ENCODE peak calls at places on chromosomes 3 and 15, in eight cellular contexts. E is body of pancreas, J is upper lobe of right lung, D is neural progenitor cell, T is HCT116, X is transverse colon, A is hepatocyte, M is cardiac muscle cell. R is an unnamed sample.

GRCh38 chr3:124174463-124174862 is 182.5 kb upstream of the ROPN1 start:
- DNase-seq in X (no peak), T (no peak), A (peak; percentile 18), M (peak; percentile 2), J (no peak), D (no peak), E (peak; percentile 9), R (no peak)

GRCh38 chr15:79283252-79284048 is 928 bp downstream of the ANKRD34C start:
- DNase-seq in E (peak; percentile 61), A (peak; percentile 80), D (peak; percentile 92), T (no peak), X (no peak), J (peak; percentile 73), M (peak; percentile 57), R (peak; percentile 73)

GRCh38 chr15:50260969-50261496 is 4.5 kb downstream of the HDC start:
- DNase-seq in A (no peak), J (no peak), T (no peak), X (no peak), E (no peak), D (no peak), M (no peak), R (no peak)

GRCh38 chr15:101522621-101523559 is 33.4 kb upstream of the PCSK6 start:
- DNase-seq in J (no peak), T (no peak), A (no peak), D (no peak), E (no peak), M (no peak), X (no peak), R (no peak)

GRCh38 chr3:171061749-171062148 is 35.2 kb upstream of the SLC2A2 start:
- DNase-seq in T (no peak), A (no peak), J (no peak), E (no peak), D (no peak), M (no peak), X (no peak), R (no peak)

GRCh38 chr15:101255066-101255415 is 3.2 kb upstream of the CHSY1 start:
- DNase-seq in A (no peak), M (no peak), X (no peak), J (no peak), E (no peak), D (no peak), T (no peak), R (no peak)

GRCh38 chr3:66468016-66468735 is 32.6 kb downstream of the LRIG1 start:
- DNase-seq in J (no peak), D (no peak), X (no peak), M (peak; percentile 63), E (no peak), T (no peak), A (no peak), R (no peak)

GRCh38 chr3:49940667-49941249 is 808 bp downstream of the RBM6 start:
- DNase-seq in E (no peak), T (no peak), X (no peak), M (no peak), D (no peak), A (peak; percentile 10), J (no peak), R (no peak)

GRCh38 chr3:198032445-198032936 is 72.5 kb downstream of the LMLN start:
- DNase-seq in D (no peak), E (no peak), A (no peak), T (no peak), M (peak; percentile 58), J (no peak), X (no peak), R (no peak)
- TF ChIP-seq CTCF in D (no peak), E (no peak), A (no peak), T (no peak), M (no peak), J (no peak), X (no peak), R (no peak)

GRCh38 chr15:61088675-61089074 is 140.4 kb downstream of the RORA start:
- DNase-seq in X (no peak), J (no peak), A (no peak), M (no peak), E (no peak), D (no peak), T (no peak), R (no peak)
- H3K27ac ChIP-seq in X (no peak overlapping the region), J (no peak overlapping the region), A (no peak overlapping the region), M (no peak overlapping the region), E (no peak overlapping the region), D (no peak overlapping the region), T (no peak overlapping the region), R (no peak overlapping the region)

GRCh38 chr15:67070150-67070549 is 4.7 kb downstream of the SMAD3 start:
- DNase-seq in X (no peak), E (no peak), A (no peak), T (no peak), J (no peak), M (no peak), D (no peak), R (no peak)

GRCh38 chr15:67074886-67075229 is 9.5 kb downstream of the SMAD3 start:
- DNase-seq in E (no peak), M (no peak), D (no peak), X (no peak), A (no peak), T (no peak), J (no peak), R (no peak)

GRCh38 chr15:67070892-67071664 is 5.7 kb downstream of the SMAD3 start:
- DNase-seq in D (peak; percentile 38), A (no peak), X (no peak), E (no peak), J (no peak), T (no peak), M (no peak), R (no peak)

GRCh38 chr15:67072442-67072841 is 7.0 kb downstream of the SMAD3 start:
- DNase-seq in M (no peak), D (no peak), A (no peak), J (no peak), X (no peak), T (no peak), E (no peak), R (no peak)

DNA sequence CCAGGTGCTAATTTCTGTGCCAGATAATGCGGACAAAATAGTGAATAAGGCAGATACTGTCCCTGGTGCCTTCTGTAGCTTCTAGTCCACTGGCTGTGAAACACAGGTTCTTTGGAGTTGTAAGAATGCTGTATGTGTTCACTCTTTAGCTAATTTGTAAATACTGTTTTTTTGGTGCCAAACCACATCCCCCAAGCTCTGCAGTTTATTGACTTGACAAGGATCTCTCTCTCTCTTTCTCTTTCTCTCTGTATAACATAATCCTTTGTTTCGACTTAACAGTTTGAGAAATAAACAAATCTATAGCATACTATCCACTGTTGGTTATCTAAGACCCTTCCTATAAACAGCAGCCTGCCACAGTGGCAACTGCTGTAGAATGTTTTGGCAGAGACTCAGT is 7.5 kb downstream of the SMAD3 start:
- DNase-seq in M (peak; percentile 36), D (no peak), A (no peak), J (no peak), E (no peak), T (no peak), X (no peak), R (no peak)
- H3K4me1 ChIP-seq in M (peaks cover 36% of the 10 kb centered on the region), D (peaks cover 37% of the 10 kb centered on the region), A (peaks cover 58% of the 10 kb centered on the region), J (peaks cover 55% of the 10 kb centered on the region), E (peaks cover 75% of the 10 kb centered on the region), T (peaks cover 99% of the 10 kb centered on the region), X (peaks cover 85% of the 10 kb centered on the region), R (peaks cover 95% of the 10 kb centered on the region)

GRCh38 chr3:192444791-192445106 is 282.6 kb downstream of the FGF12 start:
- DNase-seq in J (no peak), M (no peak), A (no peak), X (no peak), E (no peak), D (no peak), T (no peak), R (no peak)
- TF ChIP-seq CTCF in J (no peak), M (no peak), A (no peak), X (no peak), E (no peak), D (no peak), T (no peak), R (peak; percentile 80)

GRCh38 chr3:172104471-172105072 is 65.2 kb downstream of the FNDC3B start:
- DNase-seq in X (no peak), M (peak; percentile 40), J (no peak), T (no peak), E (peak; percentile 88), A (no peak), D (peak; percentile 68), R (no peak)

GRCh38 chr3:172106989-172107388 is 67.6 kb downstream of the FNDC3B start:
- DNase-seq in E (peak; percentile 43), D (no peak), X (peak; percentile 70), T (no peak), J (peak; percentile 72), M (peak; percentile 50), A (no peak), R (no peak)

GRCh38 chr3:172103724-172104123 is 64.3 kb downstream of the FNDC3B start:
- DNase-seq in E (no peak), A (no peak), X (no peak), T (no peak), D (no peak), M (peak; percentile 69), J (no peak), R (no peak)

GRCh38 chr3:172107403-172107802 is 68.0 kb downstream of the FNDC3B start:
- DNase-seq in X (peak; percentile 49), J (no peak), T (no peak), D (no peak), E (no peak), A (no peak), M (no peak), R (no peak)

DNA sequence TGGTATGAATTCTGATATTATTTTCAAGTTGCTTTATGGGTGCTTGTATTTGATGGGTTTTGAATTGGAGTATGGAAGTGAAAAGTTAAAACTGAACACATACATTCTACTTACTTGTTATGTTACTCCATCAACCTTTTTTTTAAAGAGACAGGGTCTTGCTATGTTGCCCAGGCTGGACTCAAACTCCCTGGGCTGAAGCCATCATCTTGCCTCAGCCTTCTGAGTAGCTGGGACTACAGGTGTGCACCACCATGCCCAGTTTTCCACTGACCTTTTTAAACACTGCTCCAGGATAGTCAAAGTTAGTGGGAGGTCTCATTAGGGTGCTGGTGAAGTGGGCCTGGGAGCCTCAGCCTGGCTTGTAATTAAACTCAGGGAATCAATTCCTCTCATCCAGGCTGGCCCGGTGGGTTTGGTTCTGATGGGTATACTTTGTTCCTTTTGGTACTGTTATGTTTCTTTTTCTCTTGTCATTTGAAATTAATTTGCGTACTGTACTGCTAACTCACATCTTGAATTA is 66.7 kb downstream of the FNDC3B start:
- DNase-seq in D (no peak), T (no peak), M (no peak), J (no peak), X (no peak), A (no peak), E (no peak), R (no peak)
- H3K27ac ChIP-seq in D (no peak overlapping the region), T (no peak overlapping the region), M (peak overlapping the region; percentile 60), J (peak overlapping the region; percentile 48), X (peak overlapping the region; percentile 64), A (no peak overlapping the region), E (no peak overlapping the region), R (peak overlapping the region; percentile 98)

DNA sequence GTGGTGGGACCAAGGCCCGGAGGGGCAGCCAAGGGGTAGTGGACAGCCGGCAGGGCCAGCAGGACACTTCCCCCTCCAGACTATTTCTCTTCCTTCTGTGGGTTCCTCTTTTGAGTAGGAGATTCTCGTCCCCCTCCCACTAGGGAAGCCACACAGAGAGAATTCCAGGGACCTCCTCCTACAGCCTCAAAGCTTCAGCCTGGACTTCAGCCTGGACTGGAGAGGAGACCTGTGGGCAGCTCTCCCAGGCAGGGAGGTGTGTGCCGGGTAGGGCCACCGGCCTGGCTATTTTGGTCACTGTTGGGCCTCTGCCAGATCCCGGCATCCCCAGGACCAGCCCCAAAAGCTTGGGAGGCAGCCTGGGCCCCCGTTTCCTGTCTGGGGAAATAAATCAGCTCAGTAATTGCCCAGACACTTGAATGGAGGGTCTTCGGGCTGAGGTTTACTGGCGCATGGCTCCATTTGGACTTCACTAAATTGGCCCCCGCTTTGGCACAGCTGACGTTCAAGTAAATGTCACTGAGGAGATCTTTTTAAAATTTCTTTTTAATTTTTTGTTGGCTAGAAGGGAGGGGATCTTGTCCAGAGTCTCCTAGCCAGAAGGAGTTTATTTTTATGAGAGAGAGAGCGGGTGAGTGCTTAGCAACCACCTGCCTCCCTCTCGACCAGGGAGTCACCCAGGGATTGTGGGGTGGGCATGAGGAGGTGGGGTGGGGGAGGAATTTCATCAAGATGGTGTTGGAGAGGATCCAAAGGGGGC is 1.4 kb downstream of the SLC6A6 start:
- DNase-seq in T (no peak), J (peak; percentile 79), M (no peak), D (peak; percentile 36), A (peak; percentile 53), E (no peak), X (peak; percentile 31), R (no peak)
- H3K4me1 ChIP-seq in T (peaks cover 39% of the 10 kb centered on the region), J (peaks cover 33% of the 10 kb centered on the region), M (peaks cover 11% of the 10 kb centered on the region), D (peaks cover 15% of the 10 kb centered on the region), A (peaks cover 24% of the 10 kb centered on the region), E (peaks cover 19% of the 10 kb centered on the region), X (peaks cover 48% of the 10 kb centered on the region), R (peaks cover 3% of the 10 kb centered on the region)

R was measured in RWPE2.